ENCODE peak calls at places on chromosomes 3 and 15, in six cellular contexts. One of them, this sample, is unnamed.

GRCh38 chr3:138881233-138881632 is 46.5 kb upstream of the PIK3CB start:
- DNase-seq in kidney epithelial cell: no peak
- DNase-seq in stimulated activated CD4-positive, alpha-beta T cell treated with anti-CD3 and anti-CD28 coated beads, Interleukin-2, amount 100 ng/mL, for 24 hours: no peak
- DNase-seq in HT1080: no peak
- DNase-seq in NT2/D1: no peak
- DNase-seq in hypothalamus: no peak
- DNase-seq in this sample: no peak

GRCh38 chr3:184911570-184911969 is 99.6 kb downstream of the VPS8 start:
- DNase-seq in HT1080: no peak
- DNase-seq in kidney epithelial cell: no peak
- DNase-seq in hypothalamus: no peak
- DNase-seq in stimulated activated CD4-positive, alpha-beta T cell treated with anti-CD3 and anti-CD28 coated beads, Interleukin-2, amount 100 ng/mL, for 24 hours: no peak
- DNase-seq in NT2/D1: peak
- DNase-seq in this sample: no peak

GRCh38 chr3:13658681-13659080 is 109.8 kb downstream of the FBLN2 start:
- DNase-seq in kidney epithelial cell: no peak
- DNase-seq in NT2/D1: no peak
- DNase-seq in stimulated activated CD4-positive, alpha-beta T cell treated with anti-CD3 and anti-CD28 coated beads, Interleukin-2, amount 100 ng/mL, for 24 hours: no peak
- DNase-seq in hypothalamus: no peak
- DNase-seq in HT1080: no peak
- DNase-seq in this sample: no peak

GRCh38 chr15:57031605-57032004 is 113.2 kb downstream of the TCF12 start:
- DNase-seq in NT2/D1: peak
- DNase-seq in kidney epithelial cell: peak
- DNase-seq in stimulated activated CD4-positive, alpha-beta T cell treated with anti-CD3 and anti-CD28 coated beads, Interleukin-2, amount 100 ng/mL, for 24 hours: no peak
- DNase-seq in HT1080: peak
- DNase-seq in hypothalamus: peak
- DNase-seq in this sample: peak

GRCh38 chr3:45975696-45976095 is 19.9 kb downstream of the FYCO1 start:
- DNase-seq in kidney epithelial cell: no peak
- DNase-seq in NT2/D1: no peak
- DNase-seq in stimulated activated CD4-positive, alpha-beta T cell treated with anti-CD3 and anti-CD28 coated beads, Interleukin-2, amount 100 ng/mL, for 24 hours: no peak
- DNase-seq in hypothalamus: no peak
- DNase-seq in HT1080: no peak
- DNase-seq in this sample: no peak

GRCh38 chr3:136545664-136546266 is 206.4 kb downstream of the STAG1 start:
- DNase-seq in HT1080: no peak
- DNase-seq in kidney epithelial cell: no peak
- DNase-seq in NT2/D1: no peak
- DNase-seq in stimulated activated CD4-positive, alpha-beta T cell treated with anti-CD3 and anti-CD28 coated beads, Interleukin-2, amount 100 ng/mL, for 24 hours: no peak
- DNase-seq in hypothalamus: no peak
- DNase-seq in this sample: peak

GRCh38 chr3:82229397-82229796 is 468.0 kb upstream of the GBE1 start:
- DNase-seq in hypothalamus: no peak
- DNase-seq in kidney epithelial cell: no peak
- DNase-seq in stimulated activated CD4-positive, alpha-beta T cell treated with anti-CD3 and anti-CD28 coated beads, Interleukin-2, amount 100 ng/mL, for 24 hours: no peak
- DNase-seq in HT1080: no peak
- DNase-seq in NT2/D1: no peak
- DNase-seq in this sample: no peak

GRCh38 chr3:77795013-77795412 is 755.1 kb downstream of the ROBO2 start:
- DNase-seq in stimulated activated CD4-positive, alpha-beta T cell treated with anti-CD3 and anti-CD28 coated beads, Interleukin-2, amount 100 ng/mL, for 24 hours: no peak
- DNase-seq in NT2/D1: no peak
- DNase-seq in hypothalamus: no peak
- DNase-seq in HT1080: no peak
- DNase-seq in kidney epithelial cell: no peak
- DNase-seq in this sample: no peak

GRCh38 chr3:178845446-178846118 is 226.0 kb downstream of the ZMAT3 start:
- DNase-seq in hypothalamus: no peak
- DNase-seq in HT1080: peak
- DNase-seq in stimulated activated CD4-positive, alpha-beta T cell treated with anti-CD3 and anti-CD28 coated beads, Interleukin-2, amount 100 ng/mL, for 24 hours: no peak
- DNase-seq in NT2/D1: no peak
- DNase-seq in kidney epithelial cell: peak
- DNase-seq in this sample: peak

GRCh38 chr3:59771760-59772159 is 721.9 kb upstream of the CFAP20DC start:
- DNase-seq in kidney epithelial cell: peak
- DNase-seq in NT2/D1: no peak
- DNase-seq in stimulated activated CD4-positive, alpha-beta T cell treated with anti-CD3 and anti-CD28 coated beads, Interleukin-2, amount 100 ng/mL, for 24 hours: no peak
- DNase-seq in hypothalamus: no peak
- DNase-seq in HT1080: peak
- DNase-seq in this sample: peak

GRCh38 chr3:10968390-10968789 is 24.2 kb upstream of the SLC6A1 start:
- DNase-seq in stimulated activated CD4-positive, alpha-beta T cell treated with anti-CD3 and anti-CD28 coated beads, Interleukin-2, amount 100 ng/mL, for 24 hours: no peak
- DNase-seq in kidney epithelial cell: no peak
- DNase-seq in HT1080: no peak
- DNase-seq in hypothalamus: peak
- DNase-seq in NT2/D1: no peak
- DNase-seq in this sample: no peak

GRCh38 chr15:62568004-62568403 is 402.9 kb upstream of the C2CD4B start:
- DNase-seq in HT1080: no peak
- DNase-seq in hypothalamus: no peak
- DNase-seq in stimulated activated CD4-positive, alpha-beta T cell treated with anti-CD3 and anti-CD28 coated beads, Interleukin-2, amount 100 ng/mL, for 24 hours: no peak
- DNase-seq in kidney epithelial cell: no peak
- DNase-seq in NT2/D1: no peak
- DNase-seq in this sample: no peak

GRCh38 chr3:79632842-79633241 is 135.0 kb downstream of the ROBO1 start:
- DNase-seq in stimulated activated CD4-positive, alpha-beta T cell treated with anti-CD3 and anti-CD28 coated beads, Interleukin-2, amount 100 ng/mL, for 24 hours: no peak
- DNase-seq in NT2/D1: no peak
- DNase-seq in kidney epithelial cell: no peak
- DNase-seq in hypothalamus: no peak
- DNase-seq in HT1080: no peak
- DNase-seq in this sample: no peak

GRCh38 chr3:20401253-20401652 is 215.2 kb upstream of the SGO1 start:
- DNase-seq in NT2/D1: no peak
- DNase-seq in kidney epithelial cell: no peak
- DNase-seq in HT1080: peak
- DNase-seq in stimulated activated CD4-positive, alpha-beta T cell treated with anti-CD3 and anti-CD28 coated beads, Interleukin-2, amount 100 ng/mL, for 24 hours: no peak
- DNase-seq in hypothalamus: no peak
- DNase-seq in this sample: peak

GRCh38 chr15:80611543-80612080 is 83.5 kb upstream of the ABHD17C start:
- DNase-seq in hypothalamus: no peak
- DNase-seq in NT2/D1: no peak
- DNase-seq in HT1080: no peak
- DNase-seq in stimulated activated CD4-positive, alpha-beta T cell treated with anti-CD3 and anti-CD28 coated beads, Interleukin-2, amount 100 ng/mL, for 24 hours: no peak
- DNase-seq in kidney epithelial cell: no peak
- DNase-seq in this sample: no peak

GRCh38 chr3:166446291-166446690 is 609.1 kb upstream of the BCHE start:
- DNase-seq in hypothalamus: no peak
- DNase-seq in HT1080: peak
- DNase-seq in stimulated activated CD4-positive, alpha-beta T cell treated with anti-CD3 and anti-CD28 coated beads, Interleukin-2, amount 100 ng/mL, for 24 hours: no peak
- DNase-seq in NT2/D1: no peak
- DNase-seq in kidney epithelial cell: no peak
- DNase-seq in this sample: peak

GRCh38 chr3:127121221-127121647 is 71.7 kb upstream of the PRR23E start:
- DNase-seq in HT1080: no peak
- DNase-seq in stimulated activated CD4-positive, alpha-beta T cell treated with anti-CD3 and anti-CD28 coated beads, Interleukin-2, amount 100 ng/mL, for 24 hours: no peak
- DNase-seq in NT2/D1: no peak
- DNase-seq in hypothalamus: no peak
- DNase-seq in kidney epithelial cell: no peak
- DNase-seq in this sample: no peak

GRCh38 chr15:90871716-90872480 is 3.5 kb downstream of the FURIN start:
- DNase-seq in stimulated activated CD4-positive, alpha-beta T cell treated with anti-CD3 and anti-CD28 coated beads, Interleukin-2, amount 100 ng/mL, for 24 hours: no peak
- DNase-seq in hypothalamus: no peak
- DNase-seq in NT2/D1: no peak
- DNase-seq in kidney epithelial cell: no peak
- DNase-seq in HT1080: no peak
- DNase-seq in this sample: no peak